ENCODE peak calls at places on chromosomes 6 and 20, in six cellular contexts. Y, G, F, Q, M and K are unnamed samples.

GRCh38 chr6:168450921-168451320 is 9.9 kb downstream of the SMOC2 start:
- ATAC-seq in Y (no peak), G (no peak), F (no peak), Q (no peak), M (no peak), K (no peak)

GRCh38 chr6:17865243-17865642 is 122.2 kb downstream of the KIF13A start:
- ATAC-seq in Y (no peak), G (no peak), F (peak), Q (no peak), M (no peak), K (no peak)

GRCh38 chr20:23629017-23629541 is 8.7 kb downstream of the CST3 start:
- ATAC-seq in Y (no peak), G (peak), F (peak), Q (no peak), M (peak), K (peak)

GRCh38 chr6:70531133-70531532 is 35.6 kb upstream of the SDHAF4 start:
- ATAC-seq in Y (no peak), G (no peak), F (no peak), Q (peak), M (no peak), K (no peak)

GRCh38 chr20:54004397-54004940 is 65.9 kb downstream of the BCAS1 start:
- ATAC-seq in Y (no peak), G (no peak), F (no peak), Q (peak), M (no peak), K (no peak)

GRCh38 chr6:163804991-163805390 is 390.5 kb downstream of the QKI start:
- ATAC-seq in Y (no peak), G (no peak), F (no peak), Q (no peak), M (no peak), K (no peak)

GRCh38 chr6:38305995-38306681 is 333.6 kb downstream of the BTBD9 start:
- ATAC-seq in Y (no peak), G (no peak), F (no peak), Q (peak), M (no peak), K (no peak)

GRCh38 chr20:48381353-48382120 is 446.3 kb downstream of the PREX1 start:
- ATAC-seq in Y (no peak), G (peak), F (no peak), Q (no peak), M (no peak), K (no peak)

GRCh38 chr6:56507517-56507916 is 135.2 kb downstream of the DST start:
- ATAC-seq in Y (peak), G (no peak), F (no peak), Q (no peak), M (peak), K (no peak)

GRCh38 chr20:43540673-43541060 is 18.2 kb upstream of the SGK2 start:
- ATAC-seq in Y (no peak), G (no peak), F (no peak), Q (no peak), M (no peak), K (no peak)

GRCh38 chr6:41426888-41427641 is 91.7 kb downstream of the NCR2 start:
- ATAC-seq in Y (no peak), G (no peak), F (no peak), Q (no peak), M (no peak), K (no peak)

GRCh38 chr6:43645613-43645964 is 753 bp downstream of the RSPH9 start:
- ATAC-seq in Y (no peak), G (no peak), F (peak), Q (peak), M (peak), K (no peak)

GRCh38 chr6:144063246-144063743 is 32.1 kb downstream of the SF3B5 start:
- ATAC-seq in Y (peak), G (peak), F (peak), Q (peak), M (no peak), K (no peak)

GRCh38 chr6:40906759-40907158 is 132.3 kb downstream of the UNC5CL start:
- ATAC-seq in Y (no peak), G (no peak), F (peak), Q (no peak), M (no peak), K (no peak)

GRCh38 chr6:134351615-134352474 is 33.9 kb upstream of the SGK1 start:
- ATAC-seq in Y (peak), G (peak), F (no peak), Q (peak), M (no peak), K (no peak)

GRCh38 chr6:18147160-18147559 is 7.7 kb downstream of the TPMT start:
- ATAC-seq in Y (no peak), G (peak), F (no peak), Q (no peak), M (peak), K (no peak)

GRCh38 chr6:98769546-98769945 is 64.8 kb upstream of the POU3F2 start:
- ATAC-seq in Y (peak), G (peak), F (no peak), Q (peak), M (no peak), K (no peak)

GRCh38 chr20:43046946-43047345 is 142.8 kb downstream of the PTPRT start:
- ATAC-seq in Y (no peak), G (no peak), F (no peak), Q (no peak), M (no peak), K (no peak)

GRCh38 chr6:75755704-75756103 is 6.7 kb downstream of the MYO6 start:
- ATAC-seq in Y (no peak), G (no peak), F (no peak), Q (no peak), M (no peak), K (no peak)

GRCh38 chr6:6164367-6164766 is 156.1 kb downstream of the F13A1 start:
- ATAC-seq in Y (no peak), G (no peak), F (no peak), Q (no peak), M (no peak), K (no peak)

GRCh38 chr6:31350551-31350950 is 6.4 kb downstream of the HLA-B start:
- ATAC-seq in Y (no peak), G (no peak), F (no peak), Q (peak), M (no peak), K (no peak)

GRCh38 chr6:19759117-19759880 is 77.9 kb upstream of the ID4 start:
- ATAC-seq in Y (no peak), G (no peak), F (peak), Q (no peak), M (no peak), K (no peak)

GRCh38 chr6:157144861-157145260 is 178.5 kb downstream of the TMEM242 start:
- ATAC-seq in Y (peak), G (no peak), F (no peak), Q (no peak), M (no peak), K (no peak)

GRCh38 chr6:43838276-43839036 is 68.4 kb downstream of the VEGFA start:
- ATAC-seq in Y (peak), G (peak), F (peak), Q (peak), M (peak), K (peak)

GRCh38 chr6:167794386-167795157 is 32.1 kb upstream of the AFDN start:
- ATAC-seq in Y (no peak), G (no peak), F (no peak), Q (no peak), M (no peak), K (no peak)

GRCh38 chr6:56749632-56750151 is 107.0 kb upstream of the DST start:
- ATAC-seq in Y (no peak), G (no peak), F (peak), Q (peak), M (peak), K (peak)

GRCh38 chr20:59676126-59676876 is 72.0 kb downstream of the PHACTR3 start:
- ATAC-seq in Y (no peak), G (no peak), F (no peak), Q (no peak), M (no peak), K (no peak)

GRCh38 chr6:168536196-168536595 is 95.2 kb downstream of the SMOC2 start:
- ATAC-seq in Y (no peak), G (peak), F (no peak), Q (no peak), M (no peak), K (no peak)

GRCh38 chr6:117481278-117481925 is 1.1 kb upstream of the DCBLD1 start:
- ATAC-seq in Y (peak), G (peak), F (no peak), Q (peak), M (no peak), K (no peak)

GRCh38 chr20:2820084-2820895 is 4.1 kb downstream of the TMEM239 start:
- ATAC-seq in Y (peak), G (peak), F (no peak), Q (no peak), M (peak), K (no peak)

GRCh38 chr6:34491091-34491430 is 25.2 kb downstream of the PACSIN1 start:
- ATAC-seq in Y (peak), G (no peak), F (no peak), Q (no peak), M (peak), K (peak)

GRCh38 chr6:166588691-166589333 is 2.3 kb upstream of the RAMACL start:
- ATAC-seq in Y (no peak), G (no peak), F (no peak), Q (peak), M (peak), K (peak)

GRCh38 chr6:150273457-150274309 is 95.1 kb upstream of the IYD start:
- ATAC-seq in Y (no peak), G (no peak), F (no peak), Q (peak), M (no peak), K (no peak)

GRCh38 chr6:36050305-36050704 is 22.7 kb downstream of the MAPK14 start:
- ATAC-seq in Y (peak), G (no peak), F (no peak), Q (no peak), M (no peak), K (no peak)

GRCh38 chr20:11588875-11589274 is 328.8 kb upstream of the BTBD3 start:
- ATAC-seq in Y (no peak), G (no peak), F (no peak), Q (no peak), M (no peak), K (no peak)

GRCh38 chr6:70103798-70104197 is 199.1 kb downstream of the COL9A1 start:
- ATAC-seq in Y (peak), G (peak), F (no peak), Q (peak), M (no peak), K (no peak)

DNA sequence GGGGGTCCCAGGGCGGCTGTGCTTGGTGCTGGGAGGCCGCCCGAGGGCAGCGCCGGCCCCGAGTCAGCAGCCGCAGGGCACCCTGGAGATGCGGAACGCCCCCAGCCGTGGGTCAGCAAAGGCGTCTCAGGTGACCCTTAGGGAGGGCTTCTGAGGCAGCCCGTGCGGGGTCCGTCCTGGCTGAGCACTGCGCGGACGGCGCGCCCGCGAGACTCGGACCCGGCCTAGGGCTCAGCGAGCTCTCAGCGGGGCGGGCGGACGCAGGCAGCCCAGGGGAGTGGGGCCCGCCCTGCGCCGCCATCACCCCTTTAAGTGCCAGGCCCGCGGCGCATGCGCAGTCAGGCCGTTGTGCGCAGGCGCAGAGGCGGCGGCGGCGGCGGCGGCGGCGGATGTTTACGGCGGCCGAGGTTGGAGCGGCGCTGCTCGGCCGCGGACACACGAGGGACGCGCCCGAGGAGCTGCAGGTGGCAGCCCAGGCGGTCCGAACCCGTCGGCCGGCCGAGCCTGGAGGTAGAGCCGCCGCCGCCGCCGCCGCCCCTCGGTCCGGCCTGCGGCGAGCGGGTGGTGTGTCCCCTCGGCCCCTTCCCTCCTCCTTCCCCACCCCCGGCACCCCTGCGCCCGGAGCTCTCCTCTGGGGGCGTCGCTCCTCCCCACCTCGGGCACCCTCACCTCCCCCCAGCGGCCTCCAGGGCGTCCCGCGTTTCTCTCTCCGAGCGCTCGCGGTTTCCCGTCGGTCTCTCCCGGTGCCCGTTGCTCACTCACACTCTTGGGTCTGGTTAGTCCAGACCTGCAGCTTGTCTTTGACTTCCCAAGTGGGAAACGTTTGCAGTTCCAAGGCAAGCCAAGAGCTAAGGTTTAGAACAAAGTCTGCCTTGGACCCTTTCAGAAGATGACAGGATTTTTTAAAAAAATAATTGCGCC is at the start of gene PCMTD2:
- ATAC-seq in Y (peak), G (peak), F (peak), Q (peak), M (peak), K (peak)
- TF ChIP-seq EP300 in Y (no peak), G (peak), F (no peak), Q (no peak), M (no peak), K (no peak)

GRCh38 chr6:73394577-73395354 is at the start of gene DDX43:
- ATAC-seq in Y (no peak), G (no peak), F (no peak), Q (no peak), M (peak), K (peak)
- H3K4me3 ChIP-seq in Y (no peak), G (no peak), F (no peak), Q (no peak), M (peak), K (no peak)

GRCh38 chr6:137791281-137792159 is 75.5 kb upstream of the TNFAIP3 start:
- ATAC-seq in Y (no peak), G (no peak), F (no peak), Q (peak), M (no peak), K (no peak)
- H3K27ac ChIP-seq in Y (no peak), G (no peak), F (no peak), Q (peak), M (no peak), K (no peak)

GRCh38 chr6:50116797-50117542 is 67.2 kb upstream of the DEFB112 start:
- ATAC-seq in Y (no peak), G (no peak), F (no peak), Q (no peak), M (no peak), K (no peak)

GRCh38 chr6:50110557-50110956 is 60.8 kb upstream of the DEFB112 start:
- ATAC-seq in Y (no peak), G (no peak), F (no peak), Q (no peak), M (no peak), K (no peak)

GRCh38 chr6:50116390-50116789 is 66.7 kb upstream of the DEFB112 start:
- ATAC-seq in Y (no peak), G (no peak), F (no peak), Q (no peak), M (no peak), K (no peak)

DNA sequence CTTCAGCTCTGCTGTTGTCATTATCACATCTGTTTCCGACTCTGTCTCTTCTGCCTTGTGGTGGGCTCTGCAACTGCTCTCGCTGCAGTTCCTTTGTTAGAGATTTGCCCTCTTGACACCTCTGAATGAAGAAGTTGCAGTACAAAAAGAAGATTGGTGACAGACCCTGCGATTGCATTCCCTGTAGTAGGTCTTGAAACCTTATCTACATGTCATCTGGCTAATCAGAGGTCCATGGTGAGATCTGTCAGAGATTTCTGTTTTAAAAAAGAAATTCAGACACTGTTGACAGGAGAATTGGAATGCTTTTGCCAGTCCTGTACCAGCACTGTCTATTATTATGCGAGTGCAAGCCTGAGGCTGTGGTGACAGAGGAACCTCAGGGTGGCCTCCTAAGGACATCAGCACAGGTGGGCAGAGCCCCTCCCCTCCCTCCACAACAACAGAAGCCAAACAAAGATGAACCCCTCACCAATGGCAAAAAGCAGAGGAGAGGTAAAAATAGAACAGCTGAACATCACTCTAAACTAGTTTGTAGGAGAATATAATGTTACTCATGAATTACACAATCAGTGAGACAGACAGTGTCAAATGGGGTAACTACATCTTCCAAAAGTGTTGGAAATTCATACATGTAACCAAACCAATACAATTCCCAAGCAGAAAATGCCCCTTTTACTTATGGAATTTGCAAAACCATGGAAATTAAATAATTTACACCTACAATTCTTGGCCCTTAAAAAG is 63.6 kb upstream of the DEFB112 start:
- ATAC-seq in Y (no peak), G (no peak), F (no peak), Q (no peak), M (no peak), K (no peak)
- TF ChIP-seq EP300 in Y (no peak), G (no peak), F (no peak), Q (no peak), M (no peak), K (no peak)

DNA sequence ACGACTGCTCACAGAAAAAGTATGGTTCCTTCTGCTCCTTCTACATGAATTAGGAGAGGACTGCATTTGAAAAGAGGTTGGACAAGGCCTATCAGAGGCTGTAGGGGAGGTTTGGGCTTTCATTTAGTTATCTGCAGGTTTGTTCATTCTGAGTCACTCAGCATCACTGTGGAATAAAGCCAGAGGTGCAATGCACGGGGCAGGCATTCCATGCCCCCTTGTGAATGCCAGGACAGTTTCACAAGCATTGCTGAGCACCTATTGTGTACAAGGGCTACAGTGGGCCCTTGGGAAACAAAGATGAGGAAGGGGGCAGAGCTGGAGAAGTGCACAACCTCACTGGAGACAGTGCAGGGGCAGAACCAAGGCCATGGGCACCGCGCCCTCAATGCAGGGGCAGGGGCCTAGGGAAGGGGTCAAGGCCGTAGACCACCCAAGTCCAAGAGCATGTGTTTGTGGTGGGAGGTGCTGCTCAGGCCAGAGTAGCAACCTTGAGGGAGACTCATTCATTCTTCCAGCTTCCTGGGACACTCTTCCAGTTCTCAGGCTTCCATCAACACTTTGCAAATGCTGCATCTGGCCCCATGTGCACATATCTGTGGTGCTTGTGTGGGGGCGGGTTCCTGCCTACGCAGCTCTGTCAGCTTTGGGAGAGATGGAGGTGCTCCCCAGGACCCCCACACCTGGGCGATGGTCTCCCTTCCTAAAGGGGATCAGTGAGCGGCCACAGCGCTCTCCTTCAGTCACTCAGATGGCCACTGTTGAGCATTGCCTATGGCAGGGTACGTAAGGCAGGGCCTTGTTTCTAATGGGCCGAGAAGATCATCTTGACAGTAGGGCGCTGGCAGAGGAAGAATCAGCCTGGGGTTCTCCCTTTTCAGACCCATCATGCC is 204.5 kb downstream of the SYNDIG1 start:
- ATAC-seq in Y (no peak), G (no peak), F (peak), Q (no peak), M (no peak), K (no peak)
- H3K4me3 ChIP-seq in Y (no peak), G (no peak), F (no peak), Q (no peak), M (no peak), K (no peak)

DNA sequence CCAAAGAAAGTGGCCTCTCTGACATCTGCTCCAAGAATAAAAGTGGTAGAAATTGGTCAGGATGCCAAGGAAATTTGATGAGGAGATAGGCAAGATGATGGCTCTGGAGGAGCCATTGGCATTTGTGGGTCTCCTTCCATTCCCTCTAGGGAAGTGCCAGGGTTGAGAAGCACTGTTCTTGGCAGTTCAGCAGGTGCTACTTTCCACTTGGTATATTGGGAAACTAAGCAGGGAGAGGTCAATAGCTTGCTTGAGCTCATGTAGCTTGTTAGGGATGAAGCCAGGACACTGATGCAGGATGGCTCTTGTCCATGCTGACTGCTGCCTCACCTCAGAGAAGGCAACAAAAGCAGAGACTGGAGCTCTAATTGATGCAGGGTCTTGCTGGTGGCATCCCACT is 72.9 kb upstream of the RIPOR2 start:
- ATAC-seq in Y (no peak), G (no peak), F (no peak), Q (no peak), M (no peak), K (no peak)
- H3K27ac ChIP-seq in Y (no peak), G (no peak), F (no peak), Q (no peak), M (peak), K (no peak)